ENCODE peak calls at places on chromosome 1, in five cellular contexts. One of them, this sample, is unnamed.

GRCh38 chr1:245622332-245623014 is 467.7 kb downstream of the KIF26B start:
- DNase-seq in psoas muscle: no peak
- DNase-seq in transverse colon: no peak
- DNase-seq in colonic mucosa: no peak
- DNase-seq in lower leg skin: no peak
- DNase-seq in this sample: no peak

GRCh38 chr1:237677979-237678378 is 212.7 kb downstream of the ZP4 start:
- DNase-seq in psoas muscle: no peak
- DNase-seq in transverse colon: no peak
- DNase-seq in colonic mucosa: no peak
- DNase-seq in lower leg skin: no peak
- DNase-seq in this sample: no peak

GRCh38 chr1:150516050-150516591 is 569 bp downstream of the FALEC start:
- DNase-seq in psoas muscle: no peak
- DNase-seq in transverse colon: no peak
- DNase-seq in colonic mucosa: no peak
- DNase-seq in lower leg skin: no peak
- DNase-seq in this sample: no peak

GRCh38 chr1:10867138-10867721 is 70.8 kb upstream of the CASZ1 start:
- DNase-seq in psoas muscle: peak
- DNase-seq in transverse colon: peak
- DNase-seq in colonic mucosa: peak
- DNase-seq in lower leg skin: no peak
- DNase-seq in this sample: peak

GRCh38 chr1:6025269-6026094 is 20.2 kb upstream of the KCNAB2 start:
- DNase-seq in psoas muscle: no peak
- DNase-seq in transverse colon: no peak
- DNase-seq in colonic mucosa: no peak
- DNase-seq in lower leg skin: no peak
- DNase-seq in this sample: no peak

GRCh38 chr1:9613625-9614299 is 25.1 kb downstream of the TMEM201 start:
- DNase-seq in psoas muscle: no peak
- DNase-seq in transverse colon: no peak
- DNase-seq in colonic mucosa: no peak
- DNase-seq in lower leg skin: no peak
- DNase-seq in this sample: no peak

GRCh38 chr1:40899230-40899870 is 37.2 kb upstream of the CITED4 start:
- DNase-seq in psoas muscle: no peak
- DNase-seq in transverse colon: no peak
- DNase-seq in colonic mucosa: no peak
- DNase-seq in lower leg skin: peak
- DNase-seq in this sample: no peak

GRCh38 chr1:154975409-154976205 is 1.1 kb downstream of the CKS1B start:
- DNase-seq in psoas muscle: peak
- DNase-seq in transverse colon: peak
- DNase-seq in colonic mucosa: peak
- DNase-seq in lower leg skin: peak
- DNase-seq in this sample: peak

GRCh38 chr1:218304281-218305039 is 19.4 kb downstream of the RRP15 start:
- DNase-seq in psoas muscle: peak
- DNase-seq in transverse colon: no peak
- DNase-seq in colonic mucosa: no peak
- DNase-seq in lower leg skin: no peak
- DNase-seq in this sample: no peak

GRCh38 chr1:117571496-117571895 is 34.4 kb upstream of the TENT5C start:
- DNase-seq in psoas muscle: no peak
- DNase-seq in transverse colon: peak
- DNase-seq in colonic mucosa: peak
- DNase-seq in lower leg skin: no peak
- DNase-seq in this sample: no peak

GRCh38 chr1:3195480-3195815 is 126.4 kb downstream of the PRDM16 start:
- DNase-seq in psoas muscle: no peak
- DNase-seq in transverse colon: no peak
- DNase-seq in colonic mucosa: no peak
- DNase-seq in lower leg skin: no peak
- DNase-seq in this sample: no peak

GRCh38 chr1:107110346-107110745 is 30.5 kb upstream of the NTNG1 start:
- DNase-seq in psoas muscle: no peak
- DNase-seq in transverse colon: no peak
- DNase-seq in colonic mucosa: no peak
- DNase-seq in lower leg skin: no peak
- DNase-seq in this sample: no peak

GRCh38 chr1:155555915-155556314 is 6.7 kb downstream of the ASH1L start:
- DNase-seq in psoas muscle: no peak
- DNase-seq in transverse colon: no peak
- DNase-seq in colonic mucosa: no peak
- DNase-seq in lower leg skin: no peak
- DNase-seq in this sample: no peak

GRCh38 chr1:37765937-37766664 is 1.2 kb upstream of the EPHA10 start:
- DNase-seq in psoas muscle: no peak
- DNase-seq in transverse colon: no peak
- DNase-seq in colonic mucosa: no peak
- DNase-seq in lower leg skin: no peak
- DNase-seq in this sample: no peak

GRCh38 chr1:165403835-165404482 is 41.0 kb downstream of the RXRG start:
- DNase-seq in psoas muscle: no peak
- DNase-seq in transverse colon: no peak
- DNase-seq in colonic mucosa: no peak
- DNase-seq in lower leg skin: no peak
- DNase-seq in this sample: peak

GRCh38 chr1:1246230-1246600 is 307 bp downstream of the C1QTNF12 start:
- DNase-seq in psoas muscle: no peak
- DNase-seq in transverse colon: no peak
- DNase-seq in colonic mucosa: no peak
- DNase-seq in lower leg skin: no peak
- DNase-seq in this sample: no peak

GRCh38 chr1:204894031-204894430 is 23.4 kb downstream of the NFASC start:
- DNase-seq in psoas muscle: no peak
- DNase-seq in transverse colon: no peak
- DNase-seq in colonic mucosa: no peak
- DNase-seq in lower leg skin: no peak
- DNase-seq in this sample: no peak

GRCh38 chr1:3514404-3514803 is 59.9 kb downstream of the ARHGEF16 start:
- DNase-seq in psoas muscle: no peak
- DNase-seq in transverse colon: no peak
- DNase-seq in colonic mucosa: no peak
- DNase-seq in lower leg skin: no peak
- DNase-seq in this sample: no peak

GRCh38 chr1:214637722-214638473 is 34.9 kb downstream of the CENPF start:
- DNase-seq in psoas muscle: no peak
- DNase-seq in transverse colon: peak
- DNase-seq in colonic mucosa: no peak
- DNase-seq in lower leg skin: no peak
- DNase-seq in this sample: peak

GRCh38 chr1:183138301-183138700 is 47.8 kb upstream of the LAMC2 start:
- DNase-seq in psoas muscle: no peak
- DNase-seq in transverse colon: no peak
- DNase-seq in colonic mucosa: no peak
- DNase-seq in lower leg skin: no peak
- DNase-seq in this sample: no peak

GRCh38 chr1:974293-974640 is 7.6 kb downstream of the PERM1 start:
- DNase-seq in psoas muscle: no peak
- DNase-seq in transverse colon: no peak
- DNase-seq in colonic mucosa: no peak
- DNase-seq in lower leg skin: no peak
- DNase-seq in this sample: no peak

GRCh38 chr1:167484726-167485125 is 33.6 kb downstream of the CD247 start:
- DNase-seq in psoas muscle: no peak
- DNase-seq in transverse colon: no peak
- DNase-seq in colonic mucosa: no peak
- DNase-seq in lower leg skin: no peak
- DNase-seq in this sample: no peak

GRCh38 chr1:108000620-108001105 is 35.7 kb upstream of the VAV3 start:
- DNase-seq in psoas muscle: peak
- DNase-seq in transverse colon: no peak
- DNase-seq in colonic mucosa: no peak
- DNase-seq in lower leg skin: peak
- DNase-seq in this sample: no peak

GRCh38 chr1:217311766-217312165 is 319.1 kb downstream of the GPATCH2 start:
- DNase-seq in psoas muscle: no peak
- DNase-seq in transverse colon: no peak
- DNase-seq in colonic mucosa: no peak
- DNase-seq in lower leg skin: no peak
- DNase-seq in this sample: peak

GRCh38 chr1:206803221-206803730 is 31.0 kb upstream of the IL10 start:
- DNase-seq in psoas muscle: no peak
- DNase-seq in transverse colon: peak
- DNase-seq in colonic mucosa: peak
- DNase-seq in lower leg skin: no peak
- DNase-seq in this sample: no peak

DNA sequence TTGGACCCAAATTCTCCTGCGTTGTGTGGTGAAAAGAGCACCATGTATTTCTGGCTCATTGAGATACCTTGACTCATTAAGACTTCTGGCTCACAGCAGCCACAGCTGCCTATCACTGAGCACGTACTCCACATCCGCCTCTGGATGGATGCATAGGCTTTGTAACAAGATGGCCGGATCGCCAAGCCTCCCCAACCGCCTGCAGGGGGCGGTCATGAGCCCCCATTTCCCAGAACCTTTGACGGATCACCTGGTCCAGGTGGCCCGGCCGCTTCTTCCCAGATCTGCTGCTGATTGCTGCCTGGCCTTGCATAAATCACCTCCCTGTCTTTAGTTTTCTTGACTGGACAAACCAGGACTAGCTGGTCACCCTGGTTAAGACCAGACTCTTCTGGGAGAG is 156.5 kb upstream of the KLHDC7A start:
- DNase-seq in psoas muscle: no peak
- DNase-seq in transverse colon: no peak
- DNase-seq in colonic mucosa: no peak
- DNase-seq in lower leg skin: no peak
- DNase-seq in this sample: no peak
- TF ChIP-seq CTCF in psoas muscle: no peak
- TF ChIP-seq CTCF in transverse colon: no peak
- TF ChIP-seq CTCF in colonic mucosa: no peak
- TF ChIP-seq CTCF in lower leg skin: no peak
- TF ChIP-seq CTCF in this sample: peak

DNA sequence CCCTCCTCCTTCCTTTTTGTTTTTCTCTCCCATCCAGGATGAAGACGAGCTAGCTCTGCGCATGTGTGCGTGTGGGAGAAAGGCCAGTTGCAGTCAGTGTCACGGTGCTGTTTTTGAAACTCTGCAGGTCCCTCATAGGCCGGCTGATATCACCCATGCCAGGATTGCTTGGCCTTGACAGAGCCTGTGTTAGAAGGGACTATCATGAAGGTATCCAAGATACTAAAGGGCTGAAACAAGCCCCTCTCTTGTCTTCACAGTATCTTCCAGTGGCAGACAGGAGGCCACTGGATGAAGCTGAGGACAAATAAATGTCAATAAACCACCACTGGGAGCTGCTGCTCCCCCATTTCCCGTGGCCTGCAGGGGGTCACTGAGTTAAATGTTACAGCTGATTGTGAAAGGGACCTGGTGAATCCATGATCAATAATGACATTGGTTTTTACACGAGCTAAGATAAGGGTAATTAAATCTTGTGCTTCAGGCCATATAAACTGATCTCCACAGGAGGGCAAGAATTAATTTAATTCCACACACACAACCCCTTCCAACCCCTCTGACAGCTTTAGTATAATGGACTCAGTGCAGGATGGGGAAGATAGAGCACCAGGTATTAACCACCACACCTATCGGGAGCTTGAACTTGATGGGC is 64.6 kb upstream of the TARBP1 start:
- DNase-seq in psoas muscle: no peak
- DNase-seq in transverse colon: peak
- DNase-seq in colonic mucosa: no peak
- DNase-seq in lower leg skin: no peak
- DNase-seq in this sample: no peak
- TF ChIP-seq CTCF in psoas muscle: no peak
- TF ChIP-seq CTCF in transverse colon: no peak
- TF ChIP-seq CTCF in colonic mucosa: no peak
- TF ChIP-seq CTCF in lower leg skin: no peak
- TF ChIP-seq CTCF in this sample: no peak

GRCh38 chr1:64969305-64970066 is 3.1 kb upstream of the JAK1 start:
- DNase-seq in psoas muscle: no peak
- DNase-seq in transverse colon: no peak
- DNase-seq in colonic mucosa: no peak
- DNase-seq in lower leg skin: no peak
- DNase-seq in this sample: no peak
- TF ChIP-seq CTCF in psoas muscle: no peak
- TF ChIP-seq CTCF in transverse colon: no peak
- TF ChIP-seq CTCF in colonic mucosa: no peak
- TF ChIP-seq CTCF in lower leg skin: no peak
- TF ChIP-seq CTCF in this sample: no peak

DNA sequence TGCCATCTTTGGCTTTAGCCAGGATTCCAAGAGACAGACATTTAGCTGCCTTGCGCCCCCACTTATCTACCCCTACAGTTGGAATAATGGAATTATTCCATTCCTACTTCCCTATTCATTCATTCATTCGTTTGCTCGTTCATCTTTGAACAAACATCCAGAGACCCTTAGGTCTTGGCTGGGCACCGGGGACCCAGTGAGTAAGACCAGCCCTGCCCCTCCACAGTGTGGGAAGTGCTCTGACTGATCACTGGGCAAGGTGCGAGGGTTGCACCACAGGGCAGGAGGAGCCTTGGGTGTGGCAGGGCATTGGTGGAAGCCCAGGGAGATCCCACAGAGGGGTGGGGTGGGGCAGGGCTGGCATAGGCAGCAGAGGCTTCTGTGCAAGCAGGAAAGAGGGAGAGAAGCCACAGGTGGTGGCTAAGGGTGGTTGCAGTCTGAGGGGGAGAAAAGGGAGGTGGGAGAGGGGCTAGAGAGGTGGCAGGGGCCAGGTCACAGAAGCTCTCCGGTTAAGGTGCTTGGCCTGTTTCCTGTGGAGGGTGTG is 35.0 kb upstream of the TMEM61 start:
- DNase-seq in psoas muscle: no peak
- DNase-seq in transverse colon: peak
- DNase-seq in colonic mucosa: peak
- DNase-seq in lower leg skin: peak
- DNase-seq in this sample: no peak
- TF ChIP-seq CTCF in psoas muscle: no peak
- TF ChIP-seq CTCF in transverse colon: no peak
- TF ChIP-seq CTCF in colonic mucosa: no peak
- TF ChIP-seq CTCF in lower leg skin: no peak
- TF ChIP-seq CTCF in this sample: no peak